ENCODE peak calls at places on chromosome 12, in four cellular contexts. L is fibroblast of mammary gland, S is A549, R is IMR-90. E is an unnamed sample.

GRCh38 chr12:121803861-121804416 is at the start of gene SETD1B:
- DNase-seq in L (peak; percentile 62), S (peak; percentile 76), R (peak; percentile 44), E (peak; percentile 54)

GRCh38 chr12:132356686-132357622 is 27.6 kb upstream of the GALNT9 start:
- DNase-seq in L (peak; percentile 69), S (peak; percentile 52), R (peak; percentile 16), E (peak; percentile 4)

GRCh38 chr12:2722806-2723205 is 72.0 kb upstream of the FKBP4 start:
- DNase-seq in L (peak; percentile 5), S (no peak), R (no peak), E (peak; percentile 15)

GRCh38 chr12:85405781-85406522 is 125.9 kb downstream of the ALX1 start:
- DNase-seq in L (peak; percentile 48), S (no peak), R (peak; percentile 5), E (peak; percentile 5)

GRCh38 chr12:114783176-114783575 is 99.2 kb upstream of the TBX3 start:
- DNase-seq in L (no peak), S (no peak), R (peak; percentile 49), E (no peak)

GRCh38 chr12:132771126-132771838 is 9.7 kb upstream of the ANKLE2 start:
- DNase-seq in L (peak; percentile 72), S (no peak), R (peak; percentile 61), E (no peak)

GRCh38 chr12:1936406-1937320 is 18.2 kb upstream of the CACNA2D4 start:
- DNase-seq in L (peak; percentile 48), S (peak; percentile 71), R (peak; percentile 82), E (peak; percentile 57)

GRCh38 chr12:115451785-115452736 is 768.1 kb upstream of the TBX3 start:
- DNase-seq in L (no peak), S (no peak), R (peak; percentile 10), E (peak; percentile 19)

GRCh38 chr12:119589087-119589486 is 4.5 kb upstream of the TMEM233 start:
- DNase-seq in L (peak; percentile 67), S (no peak), R (peak; percentile 4), E (no peak)

GRCh38 chr12:38771871-38772270 is 133.5 kb downstream of the CPNE8 start:
- DNase-seq in L (no peak), S (no peak), R (no peak), E (no peak)

GRCh38 chr12:68530965-68531364 is 79.7 kb upstream of the RAP1B start:
- DNase-seq in L (peak; percentile 73), S (peak; percentile 13), R (peak; percentile 77), E (no peak)

GRCh38 chr12:53949631-53950440 is 4.9 kb upstream of the HOXC12 start:
- DNase-seq in L (no peak), S (no peak), R (no peak), E (no peak)

GRCh38 chr12:6919588-6919987 is 5.2 kb downstream of the ENO2 start:
- DNase-seq in L (no peak), S (no peak), R (no peak), E (peak; percentile 82)

GRCh38 chr12:108691154-108691994 is 39.9 kb downstream of the CORO1C start:
- DNase-seq in L (peak; percentile 99), S (peak; percentile 99), R (peak; percentile 99), E (peak; percentile 99)

GRCh38 chr12:129827985-129828384 is 75.8 kb downstream of the TMEM132D start:
- DNase-seq in L (no peak), S (no peak), R (no peak), E (no peak)
- H3K4me3 ChIP-seq in L (no peak overlapping the region), S (no peak overlapping the region), R (no peak overlapping the region), E (no peak overlapping the region)

GRCh38 chr12:110050927-110051326 is 2.6 kb upstream of the C12orf76 start:
- DNase-seq in L (no peak), S (no peak), R (no peak), E (no peak)

GRCh38 chr12:110047297-110047940 is 903 bp downstream of the C12orf76 start:
- DNase-seq in L (no peak), S (no peak), R (no peak), E (no peak)

GRCh38 chr12:110046451-110047187 is 1.7 kb downstream of the C12orf76 start:
- DNase-seq in L (peak; percentile 28), S (no peak), R (no peak), E (peak; percentile 16)

DNA sequence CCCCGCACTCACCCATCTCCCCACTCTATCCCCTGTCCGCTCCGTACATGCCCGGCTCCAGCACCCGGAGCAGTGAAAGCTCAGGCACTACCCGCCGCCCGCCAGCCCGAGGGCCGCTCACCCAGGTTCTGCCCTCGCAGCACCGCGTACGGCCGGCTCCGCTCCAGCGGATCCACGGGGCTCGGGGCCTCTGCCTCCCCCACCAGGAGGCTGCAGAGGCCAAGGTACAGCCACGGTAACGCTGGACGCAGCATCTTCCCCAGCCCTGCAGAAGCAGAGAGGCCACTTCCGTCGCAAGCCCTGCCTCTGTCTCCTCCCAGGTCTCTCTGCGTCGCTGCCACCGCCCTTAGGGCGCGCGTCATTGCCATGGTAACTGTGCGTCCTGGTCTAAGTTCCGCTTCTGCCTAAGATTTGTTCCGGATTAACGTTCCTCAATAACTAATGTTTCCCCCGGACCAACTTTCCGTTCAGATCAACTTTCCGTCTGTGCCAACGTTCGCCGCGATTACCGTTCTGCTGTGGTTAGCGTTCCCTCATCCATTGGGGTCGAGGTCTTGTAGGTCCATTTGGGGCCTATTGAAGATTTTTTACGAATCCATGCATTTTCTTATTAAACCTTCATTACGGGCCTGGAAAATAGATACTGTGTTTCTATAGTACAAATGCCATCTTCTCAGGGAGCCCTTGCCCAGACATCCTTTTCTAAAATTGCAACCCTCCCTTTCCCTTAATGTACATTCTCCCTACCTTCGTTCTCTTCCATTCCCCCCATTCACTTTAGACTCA is at the start of gene C12orf76:
- DNase-seq in L (peak; percentile 98), S (peak; percentile 99), R (peak; percentile 96), E (peak; percentile 96)
- TF ChIP-seq CTCF in L (no peak), S (no peak), R (no peak), E (no peak)

GRCh38 chr12:31023271-31023724 is 50.4 kb upstream of the DDX11 start:
- DNase-seq in L (no peak), S (no peak), R (no peak), E (no peak)
- H3K4me3 ChIP-seq in L (no peak overlapping the region), S (no peak overlapping the region), R (no peak overlapping the region), E (no peak overlapping the region)

GRCh38 chr12:41345071-41345470 is 157.0 kb downstream of the PDZRN4 start:
- DNase-seq in L (no peak), S (no peak), R (no peak), E (no peak)
- TF ChIP-seq CTCF in L (no peak), S (no peak), R (no peak), E (no peak)

DNA sequence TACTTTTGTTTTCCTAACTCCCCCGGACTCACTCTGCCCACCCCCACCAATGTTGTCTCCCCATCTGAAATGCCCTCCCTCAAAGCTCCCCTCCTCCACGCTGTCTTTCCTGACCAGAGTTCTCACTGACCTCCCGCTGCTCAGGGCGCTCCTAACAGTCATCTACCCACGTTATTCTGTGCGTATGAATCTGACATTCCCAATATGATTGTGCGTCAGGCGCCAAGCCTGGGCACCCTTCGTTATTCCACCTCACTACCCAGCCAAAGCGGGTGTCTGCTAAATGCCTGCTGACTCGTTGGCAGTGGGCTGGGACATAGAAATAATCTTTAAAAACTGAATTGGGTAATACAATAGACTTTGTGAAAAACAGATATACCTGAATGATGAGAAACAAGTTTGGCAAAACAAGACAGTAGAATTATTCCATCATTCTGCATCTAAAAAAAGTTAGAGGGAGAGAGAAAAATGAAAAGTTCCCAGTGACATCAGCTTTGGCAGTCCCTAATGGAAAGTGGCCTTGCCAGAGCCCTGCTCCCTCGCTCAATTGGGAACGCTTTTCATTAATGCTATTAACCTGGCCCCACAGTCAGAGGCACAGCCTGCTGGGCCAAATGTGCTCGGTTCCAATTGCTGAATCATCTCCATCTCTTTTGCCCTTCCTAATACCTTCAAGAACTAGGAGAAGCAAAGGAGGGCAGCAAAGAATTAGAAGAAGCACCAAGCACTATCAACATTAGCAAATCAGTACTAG is 74.0 kb upstream of the PLXNC1 start:
- DNase-seq in L (peak; percentile 72), S (no peak), R (no peak), E (no peak)
- H3K4me3 ChIP-seq in L (no peak overlapping the region), S (no peak overlapping the region), R (no peak overlapping the region), E (no peak overlapping the region)

GRCh38 chr12:57546438-57547365 is at the start of gene DCTN2:
- DNase-seq in L (peak; percentile 96), S (peak; percentile 97), R (peak; percentile 96), E (peak; percentile 98)

GRCh38 chr12:57549203-57549908 is 488 bp upstream of the KIF5A start:
- DNase-seq in L (no peak), S (no peak), R (no peak), E (no peak)

GRCh38 chr12:57549909-57550627 is at the start of gene KIF5A:
- DNase-seq in L (no peak), S (no peak), R (no peak), E (no peak)

GRCh38 chr12:57547366-57548315 is 649 bp upstream of the DCTN2 start:
- DNase-seq in L (no peak), S (no peak), R (no peak), E (no peak)

GRCh38 chr12:57548488-57548887 is 1.4 kb upstream of the KIF5A start:
- DNase-seq in L (no peak), S (no peak), R (no peak), E (no peak)
- TF ChIP-seq CTCF in L (no peak), S (no peak), R (no peak), E (no peak)

DNA sequence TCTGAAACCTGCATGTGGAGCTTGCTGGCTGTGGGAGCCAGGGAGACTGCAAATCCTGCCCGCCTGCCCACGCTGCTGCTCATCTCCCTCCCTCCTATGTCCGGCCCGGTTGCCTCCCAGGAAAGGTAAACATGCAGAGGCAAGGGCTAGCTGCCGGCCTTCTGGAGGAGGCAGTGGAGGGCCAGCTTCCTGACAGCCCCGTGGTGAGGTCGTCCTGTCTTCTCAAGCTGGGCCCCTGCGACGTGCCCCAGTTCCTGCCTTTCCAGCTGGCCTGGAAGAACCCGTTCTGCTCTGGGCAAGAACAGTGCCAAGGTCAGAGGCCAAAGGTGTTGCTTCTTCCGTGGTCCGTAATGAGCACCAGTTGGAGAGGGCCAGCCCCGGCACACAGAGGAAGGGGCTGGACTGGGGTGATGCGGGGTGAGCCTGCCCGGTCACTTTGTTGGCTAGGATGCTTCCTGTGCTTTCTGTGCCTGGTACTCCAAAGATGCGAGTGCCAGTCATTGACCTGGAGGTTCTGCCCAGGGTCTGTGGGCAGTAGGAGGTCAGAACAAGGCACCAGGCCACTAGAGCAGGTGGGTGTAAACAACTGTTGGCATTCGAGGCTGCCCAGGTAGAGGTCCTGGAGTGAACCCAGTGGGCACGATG is 25.3 kb downstream of the TPCN1 start:
- DNase-seq in L (no peak), S (no peak), R (peak; percentile 38), E (peak; percentile 51)
- H3K4me3 ChIP-seq in L (no peak overlapping the region), S (no peak overlapping the region), R (no peak overlapping the region), E (no peak overlapping the region)

GRCh38 chr12:5827591-5827990 is 117.5 kb downstream of the ANO2 start:
- DNase-seq in L (no peak), S (no peak), R (no peak), E (no peak)
- TF ChIP-seq CTCF in L (no peak), S (no peak), R (no peak), E (no peak)

GRCh38 chr12:112421363-112421762 is 2.6 kb downstream of the PTPN11 start:
- DNase-seq in L (no peak), S (no peak), R (no peak), E (no peak)

GRCh38 chr12:112419269-112420133 is 754 bp downstream of the PTPN11 start:
- DNase-seq in L (peak; percentile 78), S (peak; percentile 79), R (peak; percentile 82), E (peak; percentile 92)

GRCh38 chr12:112422531-112422930 is 3.8 kb downstream of the PTPN11 start:
- DNase-seq in L (peak; percentile 57), S (no peak), R (no peak), E (no peak)

GRCh38 chr12:112418596-112419268 is at the start of gene PTPN11:
- DNase-seq in L (peak; percentile 56), S (peak; percentile 89), R (peak; percentile 69), E (peak; percentile 89)

GRCh38 chr12:112420740-112421139 is 2.0 kb downstream of the PTPN11 start:
- DNase-seq in L (no peak), S (no peak), R (no peak), E (no peak)
- H3K4me3 ChIP-seq in L (no peak overlapping the region), S (no peak overlapping the region), R (no peak overlapping the region), E (no peak overlapping the region)